ENCODE peak calls at places on chromosomes 1 and 21, in five cellular contexts. M, I, Z, T and X are unnamed samples.

GRCh38 chr1:154878371-154879355 is 8.6 kb upstream of the KCNN3 start:
- DNase-seq in M (peak), I (peak), Z (peak), T (no peak), X (no peak)

GRCh38 chr1:205994342-205994741 is 8.9 kb downstream of the RAB7B start:
- DNase-seq in M (no peak), I (no peak), Z (no peak), T (no peak), X (no peak)

GRCh38 chr1:92310185-92310597 is 11.3 kb downstream of the RPAP2 start:
- DNase-seq in M (no peak), I (peak), Z (peak), T (no peak), X (no peak)

GRCh38 chr1:22680736-22681135 is 27.7 kb downstream of the C1QB start:
- DNase-seq in M (no peak), I (no peak), Z (no peak), T (no peak), X (no peak)

GRCh38 chr1:207867136-207868081 is 43.5 kb downstream of the CD34 start:
- DNase-seq in M (peak), I (no peak), Z (no peak), T (no peak), X (no peak)

GRCh38 chr1:116373451-116374339 is 651 bp downstream of the ATP1A1 start:
- DNase-seq in M (peak), I (peak), Z (peak), T (no peak), X (no peak)

GRCh38 chr21:45135122-45135521 is 60.7 kb downstream of the ADARB1 start:
- DNase-seq in M (no peak), I (no peak), Z (no peak), T (no peak), X (no peak)

GRCh38 chr1:50348449-50349241 is 74.6 kb downstream of the DMRTA2 start:
- DNase-seq in M (peak), I (peak), Z (peak), T (peak), X (peak)

GRCh38 chr21:35652196-35652595 is 408.1 kb downstream of the SETD4 start:
- DNase-seq in M (no peak), I (no peak), Z (no peak), T (no peak), X (no peak)

GRCh38 chr1:50831300-50832061 is 128.6 kb downstream of the FAF1 start:
- DNase-seq in M (no peak), I (no peak), Z (no peak), T (no peak), X (no peak)

GRCh38 chr1:2232916-2233438 is 4.9 kb downstream of the SKI start:
- DNase-seq in M (peak), I (no peak), Z (no peak), T (no peak), X (no peak)

GRCh38 chr21:44994581-44995171 is 54.8 kb downstream of the SLX9 start:
- DNase-seq in M (no peak), I (no peak), Z (no peak), T (no peak), X (no peak)

GRCh38 chr1:1937549-1938275 is 18.6 kb upstream of the TMEM52 start:
- DNase-seq in M (no peak), I (no peak), Z (no peak), T (no peak), X (no peak)

GRCh38 chr1:236351875-236352573 is 42.1 kb upstream of the EDARADD start:
- DNase-seq in M (no peak), I (no peak), Z (no peak), T (no peak), X (no peak)

GRCh38 chr1:4972761-4973320 is 318.4 kb downstream of the AJAP1 start:
- DNase-seq in M (no peak), I (no peak), Z (no peak), T (no peak), X (no peak)

GRCh38 chr1:230176871-230177411 is 109.9 kb downstream of the GALNT2 start:
- DNase-seq in M (no peak), I (peak), Z (no peak), T (no peak), X (no peak)

GRCh38 chr1:24949331-24949881 is 19.3 kb upstream of the RUNX3 start:
- DNase-seq in M (no peak), I (peak), Z (peak), T (peak), X (no peak)

GRCh38 chr1:66090863-66091457 is 298.3 kb downstream of the PDE4B start:
- DNase-seq in M (peak), I (no peak), Z (no peak), T (peak), X (no peak)

GRCh38 chr1:235741294-235741693 is 91.7 kb upstream of the GNG4 start:
- DNase-seq in M (no peak), I (peak), Z (peak), T (peak), X (no peak)

GRCh38 chr21:34604556-34604955 is 10.4 kb downstream of the RCAN1 start:
- DNase-seq in M (no peak), I (no peak), Z (no peak), T (no peak), X (no peak)

GRCh38 chr21:36992671-36993070 is 13.8 kb upstream of the RIPPLY3 start:
- DNase-seq in M (no peak), I (no peak), Z (no peak), T (no peak), X (no peak)

GRCh38 chr21:19993186-19993711 is 1005.0 kb upstream of the NCAM2 start:
- DNase-seq in M (no peak), I (no peak), Z (no peak), T (no peak), X (no peak)

GRCh38 chr1:40736085-40736531 is 44.6 kb downstream of the NFYC start:
- DNase-seq in M (no peak), I (peak), Z (no peak), T (peak), X (no peak)

GRCh38 chr1:209777587-209777986 is 6.8 kb downstream of the C1orf74 start:
- DNase-seq in M (no peak), I (no peak), Z (no peak), T (no peak), X (no peak)

GRCh38 chr1:221739018-221739676 is 2.7 kb downstream of the DUSP10 start:
- DNase-seq in M (no peak), I (no peak), Z (no peak), T (no peak), X (no peak)

GRCh38 chr1:33050221-33051076 is 13.8 kb upstream of the AK2 start:
- DNase-seq in M (no peak), I (peak), Z (peak), T (peak), X (peak)

DNA sequence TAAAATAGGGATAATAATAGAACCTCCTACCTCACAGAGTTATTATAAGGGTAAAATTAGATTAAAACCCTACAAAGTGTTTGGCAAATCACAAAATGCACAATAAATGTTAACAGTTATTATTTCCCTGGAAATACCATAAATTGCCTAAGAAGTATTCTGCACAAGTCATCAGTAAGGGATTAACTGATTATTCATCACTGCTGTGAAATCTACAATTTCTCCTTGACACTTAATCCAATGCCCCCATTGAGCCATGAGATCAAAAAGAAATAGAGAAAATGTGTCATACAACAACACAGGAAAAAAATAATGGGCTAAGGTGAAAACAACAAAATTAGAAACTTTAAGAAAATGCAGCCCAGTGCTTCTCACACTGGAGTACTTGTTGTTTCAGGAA is 6.7 kb upstream of the SEC16B start:
- DNase-seq in M (no peak), I (no peak), Z (no peak), T (no peak), X (no peak)
- H3K27ac ChIP-seq in M (no peak), I (no peak), Z (no peak), T (no peak), X (peak)

DNA sequence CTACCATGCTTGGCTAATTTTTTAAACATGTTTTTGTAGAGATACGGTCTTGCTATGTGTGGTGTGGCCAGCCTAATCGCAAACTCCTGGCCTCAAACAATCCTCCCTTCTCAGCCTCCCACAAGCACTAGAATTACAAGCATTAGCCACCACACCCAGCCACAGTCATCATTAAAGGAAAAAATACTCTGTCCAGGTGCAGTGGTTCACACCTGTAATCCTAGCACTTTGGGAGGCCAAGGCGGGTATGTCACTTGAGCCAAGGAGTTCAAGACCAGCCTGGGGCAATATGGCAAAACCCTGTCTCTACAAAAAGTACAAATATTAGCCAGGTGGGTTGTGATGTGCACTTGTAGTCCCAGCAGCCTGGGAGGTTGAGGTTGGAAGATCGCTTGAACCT is 25.0 kb upstream of the NLRP3 start:
- DNase-seq in M (no peak), I (no peak), Z (no peak), T (no peak), X (no peak)
- H3K27ac ChIP-seq in M (no peak), I (peak), Z (no peak), T (no peak), X (no peak)

DNA sequence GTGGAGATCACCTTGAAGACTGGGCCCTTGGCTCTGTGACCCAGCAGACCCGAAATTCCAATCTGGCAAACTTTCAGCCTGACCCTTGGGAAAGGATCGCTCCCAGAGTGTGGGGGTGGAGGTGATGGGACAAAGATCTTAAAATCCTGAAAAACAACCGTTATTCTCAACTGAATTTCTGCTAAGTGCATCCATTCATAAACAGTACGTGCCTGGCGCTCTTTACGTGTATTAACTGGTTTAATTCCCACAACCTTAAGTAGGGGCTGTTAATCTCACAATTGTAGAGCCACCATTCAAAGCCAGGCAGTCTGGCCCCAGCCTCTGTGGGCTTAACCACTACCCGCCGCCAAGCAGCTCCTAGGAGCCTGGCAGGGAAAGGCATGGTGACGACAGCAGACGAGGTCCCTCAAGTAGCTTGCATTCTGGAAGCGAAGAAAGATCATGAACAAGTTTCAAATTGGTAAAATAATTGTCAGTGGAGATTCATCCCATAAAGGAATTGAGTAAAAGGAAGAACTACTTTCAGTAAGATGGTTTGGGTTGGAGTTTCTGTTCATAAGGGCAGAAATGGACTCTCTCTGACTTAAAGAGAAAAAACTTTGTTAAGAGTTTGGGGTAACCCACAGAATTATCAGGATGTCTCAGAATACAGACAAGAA is 11.4 kb upstream of the RGS16 start:
- DNase-seq in M (peak), I (no peak), Z (no peak), T (peak), X (no peak)
- H3K27ac ChIP-seq in M (peak), I (peak), Z (no peak), T (peak), X (peak)

DNA sequence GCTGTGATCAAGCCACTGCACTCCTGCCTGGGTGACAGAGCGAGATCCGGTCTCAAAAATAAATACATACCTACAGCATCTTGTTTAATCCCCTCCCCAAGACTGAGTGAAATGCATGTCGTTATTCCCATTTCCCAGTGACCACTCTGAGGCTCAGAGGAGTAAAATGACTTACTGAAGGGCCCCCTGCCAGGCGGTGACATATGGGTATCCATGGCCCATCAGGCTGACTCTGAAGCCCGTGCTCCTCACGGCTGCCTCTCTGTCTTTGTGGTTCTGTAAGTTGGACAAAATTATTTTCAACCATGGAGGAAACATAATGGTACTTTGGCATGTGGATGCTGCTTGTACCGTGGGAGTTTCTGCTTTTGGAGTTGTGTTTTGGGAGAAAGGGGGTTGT is 17.3 kb upstream of the PINK1 start:
- DNase-seq in M (no peak), I (no peak), Z (no peak), T (no peak), X (no peak)
- H3K27ac ChIP-seq in M (no peak), I (no peak), Z (no peak), T (no peak), X (no peak)